ENCODE peak calls at places on chromosomes 3 and 15, in six cellular contexts. K is activated T-cell treated with anti-CD3 and anti-CD28 coated beads, Interleukin-2, amount 50 U/mL, for 72 hours; I is thoracic aorta; W is progenitor cell of endocrine pancreas; H is GM04504; C is glutamatergic neuron. E is an unnamed sample.

GRCh38 chr3:78794431-78794830 is 973.4 kb downstream of the ROBO1 start:
- DNase-seq in I (no peak), C (no peak), K (no peak), H (no peak), W (no peak), E (no peak)

GRCh38 chr15:93030430-93031102 is 58.4 kb downstream of the RGMA start:
- DNase-seq in W (peak), I (peak), H (peak), K (peak), C (peak), E (peak)

GRCh38 chr3:81462921-81463320 is 298.5 kb downstream of the GBE1 start:
- DNase-seq in I (no peak), K (no peak), W (no peak), H (no peak), C (no peak), E (no peak)

GRCh38 chr3:124780356-124780755 is 50.1 kb downstream of the UMPS start:
- DNase-seq in W (no peak), C (no peak), K (no peak), I (no peak), H (peak), E (peak)

GRCh38 chr3:177362646-177363045 is 165.4 kb upstream of the TBL1XR1 start:
- DNase-seq in H (no peak), W (no peak), K (no peak), I (no peak), C (no peak), E (no peak)

GRCh38 chr15:42190370-42190769 is 17.7 kb downstream of the VPS39 start:
- DNase-seq in I (no peak), C (no peak), K (peak), W (no peak), H (no peak), E (no peak)

GRCh38 chr3:193974591-193974990 is 161.4 kb upstream of the HES1 start:
- DNase-seq in K (no peak), H (no peak), C (no peak), W (no peak), I (no peak), E (no peak)

GRCh38 chr3:131655076-131655685 is 152.4 kb upstream of the MRPL3 start:
- DNase-seq in W (no peak), I (no peak), K (no peak), H (no peak), C (no peak), E (no peak)